ENCODE peak calls at places on chromosomes 13 and 19, in four cellular contexts. One of them, this sample, is unnamed.

GRCh38 chr13:69551193-69551592 is 556.4 kb upstream of the ATXN8OS start:
- DNase-seq in K562: no peak
- DNase-seq in HepG2: no peak
- DNase-seq in GM12878: no peak
- DNase-seq in this sample: no peak

GRCh38 chr19:33473644-33474305 is 47.8 kb downstream of the PEPD start:
- DNase-seq in K562: no peak
- DNase-seq in GM12878: no peak
- DNase-seq in HepG2: no peak
- DNase-seq in this sample: no peak

GRCh38 chr19:13692096-13692495 is 72.2 kb upstream of the MRI1 start:
- DNase-seq in HepG2: no peak
- DNase-seq in GM12878: no peak
- DNase-seq in K562: no peak
- DNase-seq in this sample: no peak

GRCh38 chr19:36972594-36972993 is 56.5 kb downstream of the ZNF568 start:
- DNase-seq in HepG2: no peak
- DNase-seq in K562: no peak
- DNase-seq in GM12878: no peak
- DNase-seq in this sample: peak; percentile 47

GRCh38 chr19:10206226-10206873 is 11.6 kb upstream of the DNMT1 start:
- DNase-seq in K562: no peak
- DNase-seq in GM12878: no peak
- DNase-seq in HepG2: peak; percentile 45
- DNase-seq in this sample: no peak

GRCh38 chr13:76600086-76600485 is 286.1 kb downstream of the KCTD12 start:
- DNase-seq in HepG2: no peak
- DNase-seq in GM12878: no peak
- DNase-seq in K562: no peak
- DNase-seq in this sample: no peak

GRCh38 chr19:21848706-21849105 is 12.7 kb upstream of the ZNF43 start:
- DNase-seq in K562: no peak
- DNase-seq in GM12878: no peak
- DNase-seq in HepG2: no peak
- DNase-seq in this sample: no peak

GRCh38 chr13:51249767-51250741 is 27.9 kb downstream of the FAM124A start:
- DNase-seq in K562: peak; percentile 24
- DNase-seq in GM12878: no peak
- DNase-seq in HepG2: peak; percentile 13
- DNase-seq in this sample: no peak

GRCh38 chr19:7125221-7125620 is 55.7 kb downstream of the ZNF557 start:
- DNase-seq in HepG2: no peak
- DNase-seq in GM12878: no peak
- DNase-seq in K562: no peak
- DNase-seq in this sample: no peak

GRCh38 chr13:95226476-95226875 is 74.8 kb downstream of the ABCC4 start:
- DNase-seq in K562: peak; percentile 40
- DNase-seq in GM12878: no peak
- DNase-seq in HepG2: no peak
- DNase-seq in this sample: no peak

GRCh38 chr19:772730-773436 is 22.0 kb downstream of the MISP start:
- DNase-seq in GM12878: no peak
- DNase-seq in K562: no peak
- DNase-seq in HepG2: no peak
- DNase-seq in this sample: peak; percentile 64

GRCh38 chr19:19606021-19606420 is 12.5 kb downstream of the PBX4 start:
- DNase-seq in GM12878: no peak
- DNase-seq in HepG2: no peak
- DNase-seq in K562: no peak
- DNase-seq in this sample: no peak

GRCh38 chr19:9934132-9934950 is 2.0 kb downstream of the OLFM2 start:
- DNase-seq in GM12878: no peak
- DNase-seq in K562: peak; percentile 86
- DNase-seq in HepG2: peak; percentile 40
- DNase-seq in this sample: peak; percentile 96

GRCh38 chr19:4224470-4224869 is 4.9 kb upstream of the EBI3 start:
- DNase-seq in GM12878: no peak
- DNase-seq in K562: peak; percentile 34
- DNase-seq in HepG2: no peak
- DNase-seq in this sample: no peak
- TF ChIP-seq CBFB in GM12878: no peak
- TF ChIP-seq CBFB in K562: no peak
- TF ChIP-seq CBFB in HepG2: no peak
- TF ChIP-seq CBFB in this sample: no peak

DNA sequence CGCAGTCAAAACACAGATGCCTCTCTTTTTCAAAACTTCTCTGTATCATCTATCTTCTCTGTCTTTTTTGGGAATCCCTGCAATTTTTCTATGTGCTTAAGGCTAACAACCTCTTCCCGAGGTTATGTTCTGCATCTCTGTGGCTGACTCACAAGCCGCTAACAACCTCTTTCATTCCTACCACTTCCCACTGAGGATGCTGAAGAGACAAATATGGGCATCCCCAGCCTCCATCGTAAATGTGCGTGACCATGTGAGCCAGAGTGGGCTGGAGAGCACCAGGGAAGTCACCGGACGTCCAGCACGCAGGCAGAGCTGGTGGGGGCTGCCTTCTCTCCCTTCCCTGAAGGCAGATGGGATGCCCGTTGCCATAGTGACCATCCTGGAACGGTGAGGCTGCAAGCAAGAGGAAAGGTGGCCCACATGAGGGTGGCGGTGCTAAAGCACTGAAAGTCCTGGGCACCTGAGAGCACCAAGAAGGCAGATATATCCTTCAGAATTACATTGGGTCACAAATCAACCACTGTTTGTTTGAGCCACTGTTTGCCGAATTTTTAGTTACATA is 122.8 kb downstream of the SHISA2 start:
- DNase-seq in GM12878: no peak
- DNase-seq in K562: no peak
- DNase-seq in HepG2: no peak
- DNase-seq in this sample: no peak
- TF ChIP-seq ESRRA in GM12878: no peak
- TF ChIP-seq ESRRA in K562: no peak
- TF ChIP-seq ESRRA in HepG2: no peak
- TF ChIP-seq ESRRA in this sample: no peak

GRCh38 chr13:96898855-96899254 is 95.4 kb downstream of the OXGR1 start:
- DNase-seq in GM12878: no peak
- DNase-seq in K562: no peak
- DNase-seq in HepG2: no peak
- DNase-seq in this sample: no peak

GRCh38 chr13:96903085-96903484 is 91.2 kb downstream of the OXGR1 start:
- DNase-seq in K562: no peak
- DNase-seq in HepG2: no peak
- DNase-seq in GM12878: no peak
- DNase-seq in this sample: no peak

GRCh38 chr13:96900992-96901391 is 93.3 kb downstream of the OXGR1 start:
- DNase-seq in GM12878: no peak
- DNase-seq in HepG2: no peak
- DNase-seq in K562: no peak
- DNase-seq in this sample: peak; percentile 19

GRCh38 chr13:96898212-96898611 is 96.1 kb downstream of the OXGR1 start:
- DNase-seq in HepG2: no peak
- DNase-seq in GM12878: no peak
- DNase-seq in K562: no peak
- DNase-seq in this sample: no peak

GRCh38 chr13:96899946-96900345 is 94.3 kb downstream of the OXGR1 start:
- DNase-seq in GM12878: no peak
- DNase-seq in K562: no peak
- DNase-seq in HepG2: no peak
- DNase-seq in this sample: no peak
- TF ChIP-seq CBFB in GM12878: no peak
- TF ChIP-seq CBFB in K562: no peak
- TF ChIP-seq CBFB in HepG2: no peak
- TF ChIP-seq CBFB in this sample: no peak

DNA sequence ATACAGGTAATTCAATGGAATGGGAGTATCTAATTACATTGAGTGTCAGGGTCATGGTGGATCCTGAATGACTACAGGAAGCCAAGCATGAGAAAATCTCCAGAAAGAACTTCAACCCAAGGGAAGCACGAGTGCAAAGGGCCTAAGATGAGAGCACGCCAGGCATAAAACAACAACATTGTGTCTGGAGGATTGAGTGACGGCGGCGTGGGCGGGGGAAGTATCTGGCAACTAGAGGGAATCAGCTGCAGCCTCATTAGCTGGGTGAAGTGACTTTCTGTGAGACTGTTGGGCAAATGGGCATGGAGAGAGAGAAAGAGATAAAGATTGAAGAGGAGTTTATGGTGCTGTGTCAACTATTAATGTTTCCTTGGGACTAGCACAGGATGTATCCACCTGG is 194.3 kb downstream of the GPC6 start:
- DNase-seq in GM12878: no peak
- DNase-seq in HepG2: no peak
- DNase-seq in K562: no peak
- DNase-seq in this sample: no peak
- TF ChIP-seq ESRRA in GM12878: no peak
- TF ChIP-seq ESRRA in HepG2: no peak
- TF ChIP-seq ESRRA in K562: no peak
- TF ChIP-seq ESRRA in this sample: no peak

GRCh38 chr19:2099937-2100718 is 3.4 kb downstream of the IZUMO4 start:
- DNase-seq in K562: no peak
- DNase-seq in HepG2: no peak
- DNase-seq in GM12878: no peak
- DNase-seq in this sample: no peak

GRCh38 chr19:2103308-2103707 is 6.6 kb downstream of the IZUMO4 start:
- DNase-seq in K562: no peak
- DNase-seq in HepG2: no peak
- DNase-seq in GM12878: no peak
- DNase-seq in this sample: no peak

GRCh38 chr19:2099054-2099501 is 2.4 kb downstream of the IZUMO4 start:
- DNase-seq in HepG2: no peak
- DNase-seq in K562: no peak
- DNase-seq in GM12878: no peak
- DNase-seq in this sample: no peak

GRCh38 chr19:2101417-2102335 is 5.0 kb downstream of the IZUMO4 start:
- DNase-seq in HepG2: no peak
- DNase-seq in GM12878: no peak
- DNase-seq in K562: no peak
- DNase-seq in this sample: no peak

GRCh38 chr19:2100719-2101061 is 4.0 kb downstream of the IZUMO4 start:
- DNase-seq in HepG2: no peak
- DNase-seq in GM12878: no peak
- DNase-seq in K562: no peak
- DNase-seq in this sample: no peak
- TF ChIP-seq CBFB in HepG2: no peak
- TF ChIP-seq CBFB in GM12878: no peak
- TF ChIP-seq CBFB in K562: no peak
- TF ChIP-seq CBFB in this sample: no peak

This sample was measured in WTC11.